ENCODE peak calls at places on chromosomes 11 and 22, in four cellular contexts. M, X, S and O are unnamed samples.
A peak's percentile ranks its signal among the peaks of the same experiment; 100 is the strongest.

GRCh38 chr22:29442976-29443375 is 4.6 kb downstream of the RFPL1 start:
- DNase-seq in X (no peak), S (no peak), M (no peak), O (no peak)

GRCh38 chr22:44818727-44819126 is 66.4 kb downstream of the ARHGAP8 start:
- DNase-seq in X (no peak), S (peak; percentile 15), M (no peak), O (no peak)

GRCh38 chr22:44567846-44568493 is 69.9 kb upstream of the RTL6 start:
- DNase-seq in S (no peak), X (peak; percentile 63), M (no peak), O (no peak)

GRCh38 chr11:10355257-10355661 is 50.4 kb downstream of the ADM start:
- DNase-seq in M (no peak), S (no peak), X (no peak), O (no peak)

GRCh38 chr11:11660351-11660750 is 38.5 kb upstream of the GALNT18 start:
- DNase-seq in X (no peak), S (no peak), M (no peak), O (no peak)

GRCh38 chr11:68803766-68804165 is 38.0 kb downstream of the CPT1A start:
- DNase-seq in S (no peak), X (no peak), M (no peak), O (no peak)

GRCh38 chr11:81165164-81165563 is 1568.5 kb downstream of the FAM181B start:
- DNase-seq in S (no peak), M (no peak), X (no peak), O (no peak)

GRCh38 chr22:19970479-19971275 is 29.1 kb upstream of the TXNRD2 start:
- DNase-seq in X (peak; percentile 90), S (no peak), M (peak; percentile 78), O (peak; percentile 74)

GRCh38 chr11:2538951-2539735 is 94.3 kb downstream of the KCNQ1 start:
- DNase-seq in X (no peak), S (peak; percentile 80), M (no peak), O (no peak)